ENCODE peak calls at places on chromosomes 4 and X, in four cellular contexts. P, H, L and N are unnamed samples.

GRCh38 chr4:10442976-10443375 is 14.2 kb downstream of the ZNF518B start:
- DNase-seq in P (no peak), H (peak; percentile 80), L (no peak), N (no peak)

GRCh38 chrX:65480960-65481359 is 53.6 kb downstream of the LAS1L start:
- DNase-seq in P (no peak), H (no peak), L (no peak), N (no peak)

GRCh38 chrX:103396186-103396585 is 19.8 kb downstream of the BEX3 start:
- DNase-seq in P (no peak), H (peak; percentile 58), L (no peak), N (no peak)

GRCh38 chr4:175916636-175917351 is 104.7 kb upstream of the GPM6A start:
- DNase-seq in P (no peak), H (no peak), L (no peak), N (no peak)

GRCh38 chrX:57155171-57155570 is 18.0 kb upstream of the SPIN2A start:
- DNase-seq in P (no peak), H (no peak), L (no peak), N (no peak)

GRCh38 chr4:73832651-73833237 is 3.7 kb upstream of the CXCL6 start:
- DNase-seq in P (no peak), H (peak; percentile 69), L (no peak), N (no peak)

GRCh38 chr4:81030617-81031388 is at the start of gene BMP3:
- DNase-seq in P (no peak), H (peak; percentile 10), L (no peak), N (no peak)

GRCh38 chr4:98046665-98047064 is 96.6 kb downstream of the STPG2 start:
- DNase-seq in P (no peak), H (no peak), L (no peak), N (no peak)

GRCh38 chrX:109782994-109783711 is 50.1 kb upstream of the ACSL4 start:
- DNase-seq in P (no peak), H (peak; percentile 49), L (no peak), N (no peak)

GRCh38 chr4:86055898-86056297 is 304.0 kb downstream of the MAPK10 start:
- DNase-seq in P (no peak), H (peak; percentile 93), L (peak; percentile 0), N (no peak)

GRCh38 chrX:154648931-154649863 is 4.2 kb downstream of the CTAG2 start:
- DNase-seq in P (no peak), H (no peak), L (no peak), N (no peak)

GRCh38 chr4:125316391-125316780 is 1.6 kb downstream of the FAT4 start:
- DNase-seq in P (no peak), H (no peak), L (peak; percentile 18), N (no peak)

GRCh38 chrX:18793601-18794089 is 86.2 kb downstream of the PPEF1 start:
- DNase-seq in P (no peak), H (no peak), L (peak; percentile 18), N (no peak)

GRCh38 chr4:47274931-47275330 is 188.6 kb downstream of the COMMD8 start:
- DNase-seq in P (no peak), H (no peak), L (no peak), N (no peak)

GRCh38 chrX:52277666-52278065 is 91.2 kb upstream of the XAGE2 start:
- DNase-seq in P (no peak), H (no peak), L (no peak), N (no peak)

GRCh38 chrX:125678258-125678657 is 358.6 kb downstream of the TEX13C start:
- DNase-seq in P (no peak), H (no peak), L (no peak), N (no peak)

GRCh38 chr4:184978211-184978610 is 40.1 kb upstream of the HELT start:
- DNase-seq in P (no peak), H (peak; percentile 10), L (no peak), N (no peak)

GRCh38 chr4:72582853-72583252 is 13.8 kb upstream of the ADAMTS3 start:
- DNase-seq in P (no peak), H (no peak), L (no peak), N (no peak)

GRCh38 chr4:90950385-90950841 is 823.2 kb downstream of the CCSER1 start:
- DNase-seq in P (no peak), H (peak; percentile 12), L (no peak), N (no peak)